ENCODE peak calls at places on chromosome 20, in four cellular contexts. F is cardiac fibroblast, R is cardiac muscle cell, L is fibroblast of pulmonary artery. V is an unnamed sample.

GRCh38 chr20:14838663-14839650 is 501.5 kb upstream of the FLRT3 start:
- DNase-seq in F (no peak), R (no peak), L (no peak), V (no peak)

GRCh38 chr20:62922451-62922921 is 3.8 kb downstream of the DIDO1 start:
- DNase-seq in F (no peak), R (no peak), L (no peak), V (no peak)

GRCh38 chr20:61973515-61974356 is 91.9 kb downstream of the TAF4 start:
- DNase-seq in F (no peak), R (no peak), L (no peak), V (no peak)

GRCh38 chr20:54153847-54154246 is 19.9 kb downstream of the CYP24A1 start:
- DNase-seq in F (no peak), R (no peak), L (no peak), V (no peak)

GRCh38 chr20:61340157-61340556 is 88.1 kb downstream of the CDH4 start:
- DNase-seq in F (no peak), R (no peak), L (no peak), V (no peak)

GRCh38 chr20:52094693-52095092 is 96.9 kb downstream of the ZFP64 start:
- DNase-seq in F (no peak), R (no peak), L (no peak), V (no peak)

GRCh38 chr20:20611165-20611564 is 101.3 kb downstream of the RALGAPA2 start:
- DNase-seq in F (no peak), R (no peak), L (no peak), V (no peak)

GRCh38 chr20:11044561-11044960 is 370.8 kb upstream of the JAG1 start:
- DNase-seq in F (no peak), R (no peak), L (no peak), V (no peak)

GRCh38 chr20:14451458-14451857 is 114.0 kb upstream of the FLRT3 start:
- DNase-seq in F (no peak), R (no peak), L (no peak), V (no peak)

GRCh38 chr20:49813305-49813974 is 812 bp downstream of the SLC9A8 start:
- DNase-seq in F (no peak), R (no peak), L (no peak), V (no peak)

GRCh38 chr20:45016089-45016641 is 49.9 kb downstream of the STK4 start:
- DNase-seq in F (peak), R (peak), L (peak), V (no peak)

GRCh38 chr20:46743088-46743487 is 33.6 kb downstream of the SLC2A10 start:
- DNase-seq in F (no peak), R (no peak), L (no peak), V (no peak)

GRCh38 chr20:53707341-53708102 is 113.9 kb upstream of the ZNF217 start:
- DNase-seq in F (peak), R (no peak), L (no peak), V (no peak)

GRCh38 chr20:62043131-62043914 is 22.4 kb downstream of the TAF4 start:
- DNase-seq in F (peak), R (peak), L (peak), V (no peak)

GRCh38 chr20:7858851-7859250 is 81.4 kb downstream of the HAO1 start:
- DNase-seq in F (no peak), R (no peak), L (no peak), V (no peak)

GRCh38 chr20:57654998-57655811 is 35.0 kb upstream of the ZBP1 start:
- DNase-seq in F (no peak), R (no peak), L (no peak), V (peak)

GRCh38 chr20:25308671-25309394 is 60.9 kb downstream of the PYGB start:
- DNase-seq in F (peak), R (peak), L (peak), V (no peak)

GRCh38 chr20:1503564-1504227 is 12.5 kb upstream of the SIRPB2 start:
- DNase-seq in F (peak), R (peak), L (peak), V (peak)

GRCh38 chr20:910840-911770 is 5.0 kb downstream of the ANGPT4 start:
- DNase-seq in F (peak), R (peak), L (no peak), V (no peak)

GRCh38 chr20:13644010-13644409 is 5.3 kb upstream of the TASP1 start:
- DNase-seq in F (peak), R (peak), L (peak), V (no peak)

GRCh38 chr20:49230021-49230420 is 10.8 kb downstream of the DDX27 start:
- DNase-seq in F (no peak), R (no peak), L (no peak), V (no peak)

GRCh38 chr20:326645-327031 is 1.3 kb downstream of the SOX12 start:
- DNase-seq in F (peak), R (peak), L (no peak), V (no peak)

GRCh38 chr20:14148042-14148441 is 152.7 kb downstream of the MACROD2 start:
- DNase-seq in F (no peak), R (peak), L (peak), V (no peak)

GRCh38 chr20:3084986-3085360 is 449 bp upstream of the AVP start:
- DNase-seq in F (no peak), R (no peak), L (no peak), V (no peak)

GRCh38 chr20:3082955-3083952 is 1.3 kb downstream of the AVP start:
- DNase-seq in F (no peak), R (no peak), L (no peak), V (no peak)

GRCh38 chr20:3082306-3082951 is 2.1 kb downstream of the AVP start:
- DNase-seq in F (no peak), R (peak), L (no peak), V (no peak)

GRCh38 chr20:3085571-3086072 is 1.1 kb upstream of the AVP start:
- DNase-seq in F (no peak), R (no peak), L (no peak), V (no peak)

DNA sequence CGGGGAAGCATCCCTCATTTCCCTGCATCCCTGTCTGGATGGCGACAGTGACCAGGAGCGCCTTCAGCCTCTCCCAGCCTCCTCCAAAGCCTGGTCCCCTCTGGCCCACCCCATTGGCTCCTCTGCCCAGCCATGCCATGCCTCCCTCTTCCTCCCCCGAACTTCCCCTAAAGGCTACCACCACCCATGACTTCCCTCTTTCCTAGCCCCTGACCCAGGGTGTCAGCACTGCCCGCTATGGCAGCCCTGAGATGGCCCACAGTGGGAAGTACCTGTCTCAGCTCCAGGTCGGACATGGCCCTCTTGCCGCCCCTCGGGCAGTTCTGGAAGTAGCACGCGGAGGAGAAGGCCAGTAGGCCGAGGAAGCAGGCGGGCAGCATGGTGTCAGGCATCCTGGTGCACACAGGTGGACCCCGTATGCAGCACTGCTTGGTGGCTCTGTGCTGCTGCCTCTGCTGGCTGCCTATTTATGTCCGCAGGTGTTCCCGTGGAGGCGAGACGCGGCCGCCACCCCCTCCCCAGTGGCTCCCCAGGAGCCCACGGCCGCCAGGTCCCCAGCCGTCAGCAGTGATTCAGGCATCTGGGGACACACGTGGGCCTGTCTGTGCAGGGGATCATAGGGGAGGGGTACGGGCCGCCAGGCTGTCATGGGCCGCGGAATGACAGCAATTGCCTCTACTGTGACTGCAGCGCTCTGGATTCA is at the start of gene AVP:
- DNase-seq in F (no peak), R (no peak), L (no peak), V (no peak)
- H3K4me3 ChIP-seq in F (no peak), R (no peak), L (no peak), V (no peak)

GRCh38 chr20:63977392-63978276 is 1.8 kb downstream of the SAMD10 start:
- DNase-seq in F (peak), R (peak), L (peak), V (no peak)

GRCh38 chr20:63979549-63980316 is at the start of gene SAMD10:
- DNase-seq in F (peak), R (peak), L (no peak), V (peak)

GRCh38 chr20:63979221-63979548 is 257 bp downstream of the SAMD10 start:
- DNase-seq in F (no peak), R (no peak), L (no peak), V (no peak)

GRCh38 chr20:63976980-63977391 is 2.5 kb downstream of the SAMD10 start:
- DNase-seq in F (no peak), R (no peak), L (no peak), V (no peak)

DNA sequence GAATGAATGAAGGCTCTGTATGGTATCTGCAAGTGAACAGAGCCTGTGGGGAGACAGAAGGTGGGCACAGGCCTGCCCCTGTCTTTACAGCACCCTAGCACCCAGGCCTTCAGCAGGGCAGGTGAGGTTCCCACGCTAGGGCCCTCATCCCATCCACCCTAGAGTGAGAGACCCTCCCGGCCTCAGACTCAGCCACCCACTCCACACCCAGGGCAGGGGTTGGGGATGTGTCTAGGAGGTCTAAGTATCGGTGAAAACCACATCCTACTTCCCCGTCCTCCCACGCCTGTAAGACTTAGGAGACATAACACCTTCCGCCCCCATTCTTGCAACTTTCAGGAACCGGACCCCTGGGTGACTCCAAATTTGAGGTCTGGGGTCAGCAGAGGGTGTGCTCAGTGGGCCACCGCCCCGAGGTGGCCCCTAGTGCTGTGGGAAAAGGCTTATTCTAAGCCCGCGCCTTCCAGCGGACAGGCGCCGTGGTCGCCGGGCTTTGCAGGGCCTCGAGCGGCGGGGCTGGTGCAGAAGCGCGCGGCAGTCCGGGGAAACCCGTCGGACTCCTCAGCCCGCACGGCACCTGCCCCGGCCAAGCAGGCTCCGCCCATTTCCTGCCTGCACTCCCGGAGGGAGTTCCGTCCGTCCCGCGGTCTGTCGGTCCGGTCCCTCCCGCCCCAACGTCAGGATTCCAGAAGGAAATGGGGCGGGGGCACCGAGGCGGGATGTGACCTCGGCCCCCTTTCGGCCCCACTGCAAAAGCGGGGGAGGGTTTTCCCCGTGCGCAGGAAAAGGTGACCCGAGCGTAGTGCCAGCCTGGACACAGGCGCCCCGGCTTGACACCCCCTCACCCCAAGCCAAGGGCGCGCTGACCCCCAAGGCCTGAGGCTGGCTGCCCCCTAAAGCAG is 872 bp downstream of the SAMD10 start:
- DNase-seq in F (peak), R (peak), L (no peak), V (peak)
- H3K4me3 ChIP-seq in F (peak), R (peak), L (peak), V (peak)

GRCh38 chr20:22652685-22653568 is 68.6 kb upstream of the FOXA2 start:
- DNase-seq in F (no peak), R (no peak), L (no peak), V (peak)
- H3K4me3 ChIP-seq in F (no peak), R (no peak), L (no peak), V (no peak)

DNA sequence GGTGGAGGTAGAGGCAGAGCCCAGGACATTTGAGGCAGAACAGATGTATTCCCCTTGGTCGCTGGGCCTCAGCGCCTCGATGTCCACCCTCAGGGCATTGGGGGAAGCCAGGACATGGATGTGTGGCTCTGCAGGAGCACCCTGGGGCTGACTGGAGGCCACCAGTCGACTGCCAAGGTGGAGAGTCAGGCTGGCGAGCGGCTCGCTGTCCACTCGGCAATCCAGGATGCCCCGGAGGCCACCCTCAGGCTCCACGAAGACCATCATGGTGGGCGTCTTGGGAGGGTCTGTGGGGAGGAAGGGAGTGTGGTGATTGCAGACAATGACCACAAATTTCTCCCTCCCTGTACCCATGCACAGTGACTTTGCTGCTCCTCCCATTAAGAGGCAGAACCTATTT is 8.2 kb upstream of the ADAM33 start:
- DNase-seq in F (no peak), R (no peak), L (no peak), V (no peak)
- H3K4me3 ChIP-seq in F (no peak), R (no peak), L (no peak), V (no peak)

DNA sequence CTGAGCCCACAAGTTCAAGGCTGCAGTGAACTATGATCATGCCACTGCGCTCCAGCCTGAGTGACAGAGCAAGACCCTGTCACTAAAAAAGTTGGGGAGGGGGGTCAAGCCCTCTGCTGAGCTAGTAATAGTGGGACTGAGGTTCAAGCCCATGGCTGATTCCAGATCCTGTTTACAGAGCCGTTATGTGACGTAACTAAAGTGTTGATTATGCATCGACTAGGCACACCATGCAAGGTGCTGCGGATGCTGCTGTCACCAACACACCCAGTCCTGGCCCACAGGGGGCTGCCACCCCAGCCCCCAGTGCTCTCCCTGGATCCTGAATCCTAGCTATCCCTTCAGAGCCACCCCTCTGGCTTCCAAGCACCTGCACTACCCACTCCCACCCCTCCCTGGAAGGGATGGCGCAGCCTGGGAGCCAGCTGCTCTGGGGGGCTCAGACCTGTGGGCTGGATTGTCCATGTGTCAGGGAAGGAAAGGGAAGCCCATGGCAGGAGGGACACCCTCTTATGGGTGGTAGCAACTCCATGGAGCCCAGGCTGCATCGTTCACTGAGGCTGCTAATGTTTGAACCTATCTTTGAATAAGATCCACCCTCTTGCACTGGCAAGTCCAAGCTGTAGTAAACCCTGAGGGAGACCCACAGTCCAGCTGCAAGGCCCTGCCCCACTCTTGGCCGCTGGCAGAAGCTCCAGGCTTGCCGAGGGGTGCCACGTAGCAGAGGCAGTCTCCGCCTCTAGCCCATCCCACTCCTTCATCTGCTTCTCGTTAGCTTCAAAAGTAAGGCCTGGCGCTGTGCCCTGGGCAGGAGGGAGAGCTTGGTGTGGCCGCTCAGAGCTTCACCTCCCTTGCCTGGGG is 95.0 kb downstream of the SNX5 start:
- DNase-seq in F (peak), R (peak), L (peak), V (peak)
- H3K4me3 ChIP-seq in F (no peak), R (no peak), L (no peak), V (no peak)

V was measured in colonic mucosa.